ENCODE peak calls at places on chromosomes 12 and 14, in ten cellular contexts. One of them, this sample, is unnamed.

GRCh38 chr12:125579916-125580315 is 514.7 kb downstream of the AACS start:
- DNase-seq in AML-193: no peak
- DNase-seq in HT-29: no peak
- DNase-seq in Right ventricle myocardium superior: no peak
- DNase-seq in endodermal cell: no peak
- DNase-seq in fibroblast of the aortic adventitia: no peak
- DNase-seq in ascending aorta: no peak
- DNase-seq in activated naive CD4-positive, alpha-beta T cell treated with anti-CD3 and anti-CD28 coated beads for 36 hours: no peak
- DNase-seq in activated T-cell treated with anti-CD3 and anti-CD28 coated beads, Interleukin-2, amount 50 U/mL, for 72 hours: no peak
- DNase-seq in activated CD4-positive, alpha-beta T cell treated with anti-CD3 and anti-CD28 coated beads, Interleukin-2, amount 50 U/mL, for 1 hour: no peak
- DNase-seq in this sample: no peak

GRCh38 chr14:54654600-54654999 is 87.7 kb downstream of the SAMD4A start:
- DNase-seq in HT-29: no peak
- DNase-seq in activated naive CD4-positive, alpha-beta T cell treated with anti-CD3 and anti-CD28 coated beads for 36 hours: no peak
- DNase-seq in ascending aorta: no peak
- DNase-seq in fibroblast of the aortic adventitia: no peak
- DNase-seq in AML-193: no peak
- DNase-seq in activated CD4-positive, alpha-beta T cell treated with anti-CD3 and anti-CD28 coated beads, Interleukin-2, amount 50 U/mL, for 1 hour: no peak
- DNase-seq in Right ventricle myocardium superior: no peak
- DNase-seq in endodermal cell: no peak
- DNase-seq in activated T-cell treated with anti-CD3 and anti-CD28 coated beads, Interleukin-2, amount 50 U/mL, for 72 hours: no peak
- DNase-seq in this sample: no peak

GRCh38 chr12:53869500-53869899 is 69.1 kb upstream of the HOXC13 start:
- DNase-seq in activated naive CD4-positive, alpha-beta T cell treated with anti-CD3 and anti-CD28 coated beads for 36 hours: no peak
- DNase-seq in HT-29: peak; percentile 68
- DNase-seq in endodermal cell: no peak
- DNase-seq in Right ventricle myocardium superior: no peak
- DNase-seq in activated T-cell treated with anti-CD3 and anti-CD28 coated beads, Interleukin-2, amount 50 U/mL, for 72 hours: no peak
- DNase-seq in ascending aorta: no peak
- DNase-seq in activated CD4-positive, alpha-beta T cell treated with anti-CD3 and anti-CD28 coated beads, Interleukin-2, amount 50 U/mL, for 1 hour: no peak
- DNase-seq in AML-193: no peak
- DNase-seq in fibroblast of the aortic adventitia: no peak
- DNase-seq in this sample: no peak

GRCh38 chr14:30994681-30995620 is 30.5 kb upstream of the AP4S1 start:
- DNase-seq in activated naive CD4-positive, alpha-beta T cell treated with anti-CD3 and anti-CD28 coated beads for 36 hours: no peak
- DNase-seq in AML-193: no peak
- DNase-seq in activated T-cell treated with anti-CD3 and anti-CD28 coated beads, Interleukin-2, amount 50 U/mL, for 72 hours: no peak
- DNase-seq in activated CD4-positive, alpha-beta T cell treated with anti-CD3 and anti-CD28 coated beads, Interleukin-2, amount 50 U/mL, for 1 hour: no peak
- DNase-seq in Right ventricle myocardium superior: no peak
- DNase-seq in HT-29: no peak
- DNase-seq in fibroblast of the aortic adventitia: peak; percentile 68
- DNase-seq in ascending aorta: no peak
- DNase-seq in endodermal cell: no peak
- DNase-seq in this sample: no peak

GRCh38 chr14:104137297-104138097 is 890 bp upstream of the KIF26A start:
- DNase-seq in endodermal cell: peak; percentile 95
- DNase-seq in activated CD4-positive, alpha-beta T cell treated with anti-CD3 and anti-CD28 coated beads, Interleukin-2, amount 50 U/mL, for 1 hour: peak; percentile 62
- DNase-seq in activated naive CD4-positive, alpha-beta T cell treated with anti-CD3 and anti-CD28 coated beads for 36 hours: peak; percentile 63
- DNase-seq in ascending aorta: peak; percentile 66
- DNase-seq in HT-29: peak; percentile 33
- DNase-seq in activated T-cell treated with anti-CD3 and anti-CD28 coated beads, Interleukin-2, amount 50 U/mL, for 72 hours: peak; percentile 83
- DNase-seq in AML-193: peak; percentile 4
- DNase-seq in fibroblast of the aortic adventitia: peak; percentile 6
- DNase-seq in Right ventricle myocardium superior: peak; percentile 80
- DNase-seq in this sample: peak; percentile 38

GRCh38 chr12:20421338-20421890 is 53.1 kb downstream of the PDE3A start:
- DNase-seq in AML-193: no peak
- DNase-seq in activated CD4-positive, alpha-beta T cell treated with anti-CD3 and anti-CD28 coated beads, Interleukin-2, amount 50 U/mL, for 1 hour: no peak
- DNase-seq in ascending aorta: no peak
- DNase-seq in HT-29: no peak
- DNase-seq in fibroblast of the aortic adventitia: no peak
- DNase-seq in Right ventricle myocardium superior: peak; percentile 50
- DNase-seq in activated naive CD4-positive, alpha-beta T cell treated with anti-CD3 and anti-CD28 coated beads for 36 hours: no peak
- DNase-seq in activated T-cell treated with anti-CD3 and anti-CD28 coated beads, Interleukin-2, amount 50 U/mL, for 72 hours: no peak
- DNase-seq in endodermal cell: peak; percentile 39
- DNase-seq in this sample: no peak

GRCh38 chr14:34018564-34019244 is 67.8 kb upstream of the EGLN3 start:
- DNase-seq in endodermal cell: no peak
- DNase-seq in activated T-cell treated with anti-CD3 and anti-CD28 coated beads, Interleukin-2, amount 50 U/mL, for 72 hours: no peak
- DNase-seq in activated naive CD4-positive, alpha-beta T cell treated with anti-CD3 and anti-CD28 coated beads for 36 hours: no peak
- DNase-seq in ascending aorta: peak; percentile 65
- DNase-seq in fibroblast of the aortic adventitia: peak; percentile 34
- DNase-seq in HT-29: no peak
- DNase-seq in activated CD4-positive, alpha-beta T cell treated with anti-CD3 and anti-CD28 coated beads, Interleukin-2, amount 50 U/mL, for 1 hour: peak; percentile 2
- DNase-seq in AML-193: no peak
- DNase-seq in Right ventricle myocardium superior: peak; percentile 67
- DNase-seq in this sample: no peak

GRCh38 chr12:54431911-54432814 is 13.1 kb upstream of the ITGA5 start:
- DNase-seq in AML-193: no peak
- DNase-seq in Right ventricle myocardium superior: peak; percentile 76
- DNase-seq in activated naive CD4-positive, alpha-beta T cell treated with anti-CD3 and anti-CD28 coated beads for 36 hours: no peak
- DNase-seq in endodermal cell: peak; percentile 97
- DNase-seq in activated T-cell treated with anti-CD3 and anti-CD28 coated beads, Interleukin-2, amount 50 U/mL, for 72 hours: no peak
- DNase-seq in fibroblast of the aortic adventitia: peak; percentile 92
- DNase-seq in HT-29: no peak
- DNase-seq in ascending aorta: peak; percentile 96
- DNase-seq in activated CD4-positive, alpha-beta T cell treated with anti-CD3 and anti-CD28 coated beads, Interleukin-2, amount 50 U/mL, for 1 hour: no peak
- DNase-seq in this sample: no peak

GRCh38 chr12:120470150-120470817 is 736 bp upstream of the SRSF9 start:
- DNase-seq in Right ventricle myocardium superior: no peak
- DNase-seq in activated CD4-positive, alpha-beta T cell treated with anti-CD3 and anti-CD28 coated beads, Interleukin-2, amount 50 U/mL, for 1 hour: no peak
- DNase-seq in activated T-cell treated with anti-CD3 and anti-CD28 coated beads, Interleukin-2, amount 50 U/mL, for 72 hours: no peak
- DNase-seq in endodermal cell: no peak
- DNase-seq in activated naive CD4-positive, alpha-beta T cell treated with anti-CD3 and anti-CD28 coated beads for 36 hours: no peak
- DNase-seq in HT-29: no peak
- DNase-seq in fibroblast of the aortic adventitia: peak; percentile 37
- DNase-seq in ascending aorta: no peak
- DNase-seq in AML-193: no peak
- DNase-seq in this sample: no peak

GRCh38 chr14:60665178-60665555 is 15.9 kb upstream of the SIX1 start:
- DNase-seq in fibroblast of the aortic adventitia: no peak
- DNase-seq in Right ventricle myocardium superior: no peak
- DNase-seq in ascending aorta: no peak
- DNase-seq in activated naive CD4-positive, alpha-beta T cell treated with anti-CD3 and anti-CD28 coated beads for 36 hours: no peak
- DNase-seq in AML-193: no peak
- DNase-seq in activated CD4-positive, alpha-beta T cell treated with anti-CD3 and anti-CD28 coated beads, Interleukin-2, amount 50 U/mL, for 1 hour: no peak
- DNase-seq in HT-29: no peak
- DNase-seq in endodermal cell: no peak
- DNase-seq in activated T-cell treated with anti-CD3 and anti-CD28 coated beads, Interleukin-2, amount 50 U/mL, for 72 hours: no peak
- DNase-seq in this sample: no peak

GRCh38 chr14:60999536-60999935 is 18.5 kb downstream of the SLC38A6 start:
- DNase-seq in activated naive CD4-positive, alpha-beta T cell treated with anti-CD3 and anti-CD28 coated beads for 36 hours: no peak
- DNase-seq in activated T-cell treated with anti-CD3 and anti-CD28 coated beads, Interleukin-2, amount 50 U/mL, for 72 hours: no peak
- DNase-seq in fibroblast of the aortic adventitia: no peak
- DNase-seq in activated CD4-positive, alpha-beta T cell treated with anti-CD3 and anti-CD28 coated beads, Interleukin-2, amount 50 U/mL, for 1 hour: no peak
- DNase-seq in AML-193: no peak
- DNase-seq in endodermal cell: no peak
- DNase-seq in HT-29: no peak
- DNase-seq in ascending aorta: no peak
- DNase-seq in Right ventricle myocardium superior: no peak
- DNase-seq in this sample: no peak

GRCh38 chr14:43116341-43116740 is 1390.7 kb downstream of the FSCB start:
- DNase-seq in HT-29: peak; percentile 1
- DNase-seq in activated naive CD4-positive, alpha-beta T cell treated with anti-CD3 and anti-CD28 coated beads for 36 hours: no peak
- DNase-seq in endodermal cell: no peak
- DNase-seq in AML-193: no peak
- DNase-seq in activated T-cell treated with anti-CD3 and anti-CD28 coated beads, Interleukin-2, amount 50 U/mL, for 72 hours: no peak
- DNase-seq in Right ventricle myocardium superior: no peak
- DNase-seq in activated CD4-positive, alpha-beta T cell treated with anti-CD3 and anti-CD28 coated beads, Interleukin-2, amount 50 U/mL, for 1 hour: no peak
- DNase-seq in ascending aorta: no peak
- DNase-seq in fibroblast of the aortic adventitia: no peak
- DNase-seq in this sample: no peak

GRCh38 chr12:112938751-112939150 is 477 bp downstream of the OAS3 start:
- DNase-seq in fibroblast of the aortic adventitia: peak; percentile 7
- DNase-seq in activated T-cell treated with anti-CD3 and anti-CD28 coated beads, Interleukin-2, amount 50 U/mL, for 72 hours: no peak
- DNase-seq in activated CD4-positive, alpha-beta T cell treated with anti-CD3 and anti-CD28 coated beads, Interleukin-2, amount 50 U/mL, for 1 hour: no peak
- DNase-seq in activated naive CD4-positive, alpha-beta T cell treated with anti-CD3 and anti-CD28 coated beads for 36 hours: no peak
- DNase-seq in ascending aorta: no peak
- DNase-seq in HT-29: no peak
- DNase-seq in endodermal cell: no peak
- DNase-seq in AML-193: no peak
- DNase-seq in Right ventricle myocardium superior: no peak
- DNase-seq in this sample: no peak

GRCh38 chr12:49662998-49663843 is 39.9 kb downstream of the PRPF40B start:
- DNase-seq in activated T-cell treated with anti-CD3 and anti-CD28 coated beads, Interleukin-2, amount 50 U/mL, for 72 hours: peak; percentile 78
- DNase-seq in AML-193: peak; percentile 85
- DNase-seq in fibroblast of the aortic adventitia: peak; percentile 81
- DNase-seq in ascending aorta: peak; percentile 88
- DNase-seq in HT-29: no peak
- DNase-seq in activated naive CD4-positive, alpha-beta T cell treated with anti-CD3 and anti-CD28 coated beads for 36 hours: peak; percentile 90
- DNase-seq in endodermal cell: peak; percentile 82
- DNase-seq in Right ventricle myocardium superior: peak; percentile 81
- DNase-seq in activated CD4-positive, alpha-beta T cell treated with anti-CD3 and anti-CD28 coated beads, Interleukin-2, amount 50 U/mL, for 1 hour: peak; percentile 69
- DNase-seq in this sample: peak; percentile 71

GRCh38 chr14:35687335-35687939 is 121.7 kb downstream of the RALGAPA1 start:
- DNase-seq in fibroblast of the aortic adventitia: peak; percentile 67
- DNase-seq in HT-29: peak; percentile 61
- DNase-seq in Right ventricle myocardium superior: no peak
- DNase-seq in endodermal cell: peak; percentile 62
- DNase-seq in AML-193: peak; percentile 43
- DNase-seq in ascending aorta: no peak
- DNase-seq in activated CD4-positive, alpha-beta T cell treated with anti-CD3 and anti-CD28 coated beads, Interleukin-2, amount 50 U/mL, for 1 hour: peak; percentile 7
- DNase-seq in activated T-cell treated with anti-CD3 and anti-CD28 coated beads, Interleukin-2, amount 50 U/mL, for 72 hours: peak; percentile 36
- DNase-seq in activated naive CD4-positive, alpha-beta T cell treated with anti-CD3 and anti-CD28 coated beads for 36 hours: peak; percentile 63
- DNase-seq in this sample: no peak

GRCh38 chr14:102194856-102195255 is 55.2 kb downstream of the WDR20 start:
- DNase-seq in activated T-cell treated with anti-CD3 and anti-CD28 coated beads, Interleukin-2, amount 50 U/mL, for 72 hours: no peak
- DNase-seq in AML-193: no peak
- DNase-seq in endodermal cell: no peak
- DNase-seq in fibroblast of the aortic adventitia: no peak
- DNase-seq in activated CD4-positive, alpha-beta T cell treated with anti-CD3 and anti-CD28 coated beads, Interleukin-2, amount 50 U/mL, for 1 hour: no peak
- DNase-seq in HT-29: no peak
- DNase-seq in activated naive CD4-positive, alpha-beta T cell treated with anti-CD3 and anti-CD28 coated beads for 36 hours: no peak
- DNase-seq in Right ventricle myocardium superior: no peak
- DNase-seq in ascending aorta: no peak
- DNase-seq in this sample: no peak

GRCh38 chr12:128381537-128381936 is 114.6 kb downstream of the TMEM132C start:
- DNase-seq in endodermal cell: peak; percentile 79
- DNase-seq in fibroblast of the aortic adventitia: no peak
- DNase-seq in activated T-cell treated with anti-CD3 and anti-CD28 coated beads, Interleukin-2, amount 50 U/mL, for 72 hours: no peak
- DNase-seq in AML-193: no peak
- DNase-seq in HT-29: no peak
- DNase-seq in ascending aorta: no peak
- DNase-seq in activated CD4-positive, alpha-beta T cell treated with anti-CD3 and anti-CD28 coated beads, Interleukin-2, amount 50 U/mL, for 1 hour: no peak
- DNase-seq in activated naive CD4-positive, alpha-beta T cell treated with anti-CD3 and anti-CD28 coated beads for 36 hours: no peak
- DNase-seq in Right ventricle myocardium superior: no peak
- DNase-seq in this sample: no peak

GRCh38 chr14:38309522-38310262 is 53.8 kb upstream of the CLEC14A start:
- DNase-seq in activated naive CD4-positive, alpha-beta T cell treated with anti-CD3 and anti-CD28 coated beads for 36 hours: no peak
- DNase-seq in activated CD4-positive, alpha-beta T cell treated with anti-CD3 and anti-CD28 coated beads, Interleukin-2, amount 50 U/mL, for 1 hour: no peak
- DNase-seq in AML-193: no peak
- DNase-seq in ascending aorta: no peak
- DNase-seq in fibroblast of the aortic adventitia: peak; percentile 6
- DNase-seq in endodermal cell: peak; percentile 70
- DNase-seq in activated T-cell treated with anti-CD3 and anti-CD28 coated beads, Interleukin-2, amount 50 U/mL, for 72 hours: no peak
- DNase-seq in HT-29: no peak
- DNase-seq in Right ventricle myocardium superior: no peak
- DNase-seq in this sample: no peak

GRCh38 chr14:100815478-100816285 is 10.2 kb upstream of the MEG3 start:
- DNase-seq in AML-193: no peak
- DNase-seq in ascending aorta: no peak
- DNase-seq in endodermal cell: no peak
- DNase-seq in activated naive CD4-positive, alpha-beta T cell treated with anti-CD3 and anti-CD28 coated beads for 36 hours: peak; percentile 12
- DNase-seq in activated T-cell treated with anti-CD3 and anti-CD28 coated beads, Interleukin-2, amount 50 U/mL, for 72 hours: no peak
- DNase-seq in activated CD4-positive, alpha-beta T cell treated with anti-CD3 and anti-CD28 coated beads, Interleukin-2, amount 50 U/mL, for 1 hour: no peak
- DNase-seq in fibroblast of the aortic adventitia: peak; percentile 20
- DNase-seq in HT-29: no peak
- DNase-seq in Right ventricle myocardium superior: no peak
- DNase-seq in this sample: no peak

GRCh38 chr14:65226824-65227604 is 124.7 kb upstream of the MAX start:
- DNase-seq in fibroblast of the aortic adventitia: peak; percentile 81
- DNase-seq in HT-29: peak; percentile 30
- DNase-seq in ascending aorta: no peak
- DNase-seq in activated T-cell treated with anti-CD3 and anti-CD28 coated beads, Interleukin-2, amount 50 U/mL, for 72 hours: no peak
- DNase-seq in activated CD4-positive, alpha-beta T cell treated with anti-CD3 and anti-CD28 coated beads, Interleukin-2, amount 50 U/mL, for 1 hour: no peak
- DNase-seq in activated naive CD4-positive, alpha-beta T cell treated with anti-CD3 and anti-CD28 coated beads for 36 hours: no peak
- DNase-seq in AML-193: no peak
- DNase-seq in Right ventricle myocardium superior: no peak
- DNase-seq in endodermal cell: peak; percentile 90
- DNase-seq in this sample: no peak

GRCh38 chr14:81206115-81206514 is 14.6 kb downstream of the GTF2A1 start:
- DNase-seq in fibroblast of the aortic adventitia: no peak
- DNase-seq in Right ventricle myocardium superior: no peak
- DNase-seq in activated T-cell treated with anti-CD3 and anti-CD28 coated beads, Interleukin-2, amount 50 U/mL, for 72 hours: no peak
- DNase-seq in activated naive CD4-positive, alpha-beta T cell treated with anti-CD3 and anti-CD28 coated beads for 36 hours: no peak
- DNase-seq in HT-29: no peak
- DNase-seq in endodermal cell: no peak
- DNase-seq in ascending aorta: no peak
- DNase-seq in activated CD4-positive, alpha-beta T cell treated with anti-CD3 and anti-CD28 coated beads, Interleukin-2, amount 50 U/mL, for 1 hour: no peak
- DNase-seq in AML-193: no peak
- DNase-seq in this sample: no peak

GRCh38 chr12:91690521-91690920 is 455.1 kb downstream of the BTG1 start:
- DNase-seq in activated naive CD4-positive, alpha-beta T cell treated with anti-CD3 and anti-CD28 coated beads for 36 hours: no peak
- DNase-seq in AML-193: no peak
- DNase-seq in HT-29: no peak
- DNase-seq in fibroblast of the aortic adventitia: no peak
- DNase-seq in activated CD4-positive, alpha-beta T cell treated with anti-CD3 and anti-CD28 coated beads, Interleukin-2, amount 50 U/mL, for 1 hour: no peak
- DNase-seq in ascending aorta: no peak
- DNase-seq in Right ventricle myocardium superior: no peak
- DNase-seq in endodermal cell: no peak
- DNase-seq in activated T-cell treated with anti-CD3 and anti-CD28 coated beads, Interleukin-2, amount 50 U/mL, for 72 hours: no peak
- DNase-seq in this sample: no peak

GRCh38 chr14:101477648-101478047 is 83.6 kb upstream of the DIO3 start:
- DNase-seq in activated T-cell treated with anti-CD3 and anti-CD28 coated beads, Interleukin-2, amount 50 U/mL, for 72 hours: no peak
- DNase-seq in AML-193: no peak
- DNase-seq in activated naive CD4-positive, alpha-beta T cell treated with anti-CD3 and anti-CD28 coated beads for 36 hours: no peak
- DNase-seq in endodermal cell: no peak
- DNase-seq in HT-29: no peak
- DNase-seq in ascending aorta: peak; percentile 30
- DNase-seq in activated CD4-positive, alpha-beta T cell treated with anti-CD3 and anti-CD28 coated beads, Interleukin-2, amount 50 U/mL, for 1 hour: no peak
- DNase-seq in Right ventricle myocardium superior: no peak
- DNase-seq in fibroblast of the aortic adventitia: no peak
- DNase-seq in this sample: no peak

GRCh38 chr12:112236386-112236785 is 111.0 kb downstream of the TRAFD1 start:
- DNase-seq in Right ventricle myocardium superior: no peak
- DNase-seq in endodermal cell: peak; percentile 1
- DNase-seq in AML-193: no peak
- DNase-seq in activated naive CD4-positive, alpha-beta T cell treated with anti-CD3 and anti-CD28 coated beads for 36 hours: no peak
- DNase-seq in activated CD4-positive, alpha-beta T cell treated with anti-CD3 and anti-CD28 coated beads, Interleukin-2, amount 50 U/mL, for 1 hour: no peak
- DNase-seq in fibroblast of the aortic adventitia: no peak
- DNase-seq in ascending aorta: no peak
- DNase-seq in HT-29: no peak
- DNase-seq in activated T-cell treated with anti-CD3 and anti-CD28 coated beads, Interleukin-2, amount 50 U/mL, for 72 hours: no peak
- DNase-seq in this sample: no peak

GRCh38 chr12:3944620-3945019 is 71.4 kb upstream of the PARP11 start:
- DNase-seq in activated naive CD4-positive, alpha-beta T cell treated with anti-CD3 and anti-CD28 coated beads for 36 hours: no peak
- DNase-seq in fibroblast of the aortic adventitia: no peak
- DNase-seq in Right ventricle myocardium superior: no peak
- DNase-seq in AML-193: no peak
- DNase-seq in endodermal cell: peak; percentile 89
- DNase-seq in activated T-cell treated with anti-CD3 and anti-CD28 coated beads, Interleukin-2, amount 50 U/mL, for 72 hours: no peak
- DNase-seq in HT-29: no peak
- DNase-seq in ascending aorta: no peak
- DNase-seq in activated CD4-positive, alpha-beta T cell treated with anti-CD3 and anti-CD28 coated beads, Interleukin-2, amount 50 U/mL, for 1 hour: no peak
- DNase-seq in this sample: no peak

GRCh38 chr12:80627773-80628172 is 79.7 kb upstream of the MYF6 start:
- DNase-seq in Right ventricle myocardium superior: no peak
- DNase-seq in fibroblast of the aortic adventitia: peak; percentile 38
- DNase-seq in activated T-cell treated with anti-CD3 and anti-CD28 coated beads, Interleukin-2, amount 50 U/mL, for 72 hours: no peak
- DNase-seq in activated CD4-positive, alpha-beta T cell treated with anti-CD3 and anti-CD28 coated beads, Interleukin-2, amount 50 U/mL, for 1 hour: no peak
- DNase-seq in HT-29: no peak
- DNase-seq in ascending aorta: no peak
- DNase-seq in activated naive CD4-positive, alpha-beta T cell treated with anti-CD3 and anti-CD28 coated beads for 36 hours: no peak
- DNase-seq in endodermal cell: no peak
- DNase-seq in AML-193: no peak
- DNase-seq in this sample: no peak

This sample was measured in effector CD4-positive, alpha-beta T cell.